ENCODE peak calls at places on chromosome 22, in five cellular contexts. One of them, this sample, is unnamed.

GRCh38 chr22:46424496-46424895 is 89.0 kb downstream of the TRMU start:
- DNase-seq in heart left ventricle: no peak
- DNase-seq in tibial nerve: no peak
- DNase-seq in cardiac fibroblast: no peak
- DNase-seq in IMR-90: no peak
- DNase-seq in this sample: no peak

GRCh38 chr22:39429186-39429585 is 27.6 kb upstream of the MGAT3 start:
- DNase-seq in heart left ventricle: peak
- DNase-seq in tibial nerve: no peak
- DNase-seq in cardiac fibroblast: no peak
- DNase-seq in IMR-90: no peak
- DNase-seq in this sample: no peak

GRCh38 chr22:47837703-47838102 is 1075.3 kb downstream of the TBC1D22A start:
- DNase-seq in heart left ventricle: no peak
- DNase-seq in tibial nerve: no peak
- DNase-seq in cardiac fibroblast: peak
- DNase-seq in IMR-90: no peak
- DNase-seq in this sample: no peak

GRCh38 chr22:33758961-33759360 is 161.3 kb downstream of the LARGE1 start:
- DNase-seq in heart left ventricle: no peak
- DNase-seq in tibial nerve: no peak
- DNase-seq in cardiac fibroblast: no peak
- DNase-seq in IMR-90: no peak
- DNase-seq in this sample: no peak

GRCh38 chr22:46113110-46113909 is 37.0 kb upstream of the PPARA start:
- DNase-seq in heart left ventricle: no peak
- DNase-seq in tibial nerve: no peak
- DNase-seq in cardiac fibroblast: no peak
- DNase-seq in IMR-90: no peak
- DNase-seq in this sample: no peak

GRCh38 chr22:44707178-44707577 is 5.2 kb downstream of the PRR5 start:
- DNase-seq in heart left ventricle: no peak
- DNase-seq in tibial nerve: no peak
- DNase-seq in cardiac fibroblast: no peak
- DNase-seq in IMR-90: no peak
- DNase-seq in this sample: no peak

GRCh38 chr22:43018615-43019014 is 3.7 kb upstream of the PACSIN2 start:
- DNase-seq in heart left ventricle: no peak
- DNase-seq in tibial nerve: no peak
- DNase-seq in cardiac fibroblast: no peak
- DNase-seq in IMR-90: no peak
- DNase-seq in this sample: no peak

GRCh38 chr22:31556627-31557203 is 60.4 kb downstream of the SFI1 start:
- DNase-seq in heart left ventricle: no peak
- DNase-seq in tibial nerve: no peak
- DNase-seq in cardiac fibroblast: peak
- DNase-seq in IMR-90: peak
- DNase-seq in this sample: no peak

GRCh38 chr22:29727248-29727551 is 7.4 kb downstream of the CABP7 start:
- DNase-seq in heart left ventricle: peak
- DNase-seq in tibial nerve: no peak
- DNase-seq in cardiac fibroblast: peak
- DNase-seq in IMR-90: peak
- DNase-seq in this sample: peak

GRCh38 chr22:35437038-35437437 is 37.1 kb downstream of the MCM5 start:
- DNase-seq in heart left ventricle: no peak
- DNase-seq in tibial nerve: no peak
- DNase-seq in cardiac fibroblast: no peak
- DNase-seq in IMR-90: no peak
- DNase-seq in this sample: no peak

GRCh38 chr22:29175312-29175835 is 30.3 kb upstream of the EMID1 start:
- DNase-seq in heart left ventricle: no peak
- DNase-seq in tibial nerve: no peak
- DNase-seq in cardiac fibroblast: no peak
- DNase-seq in IMR-90: no peak
- DNase-seq in this sample: no peak

GRCh38 chr22:41681616-41682015 is 7.1 kb downstream of the SNU13 start:
- DNase-seq in heart left ventricle: no peak
- DNase-seq in tibial nerve: no peak
- DNase-seq in cardiac fibroblast: no peak
- DNase-seq in IMR-90: no peak
- DNase-seq in this sample: no peak

GRCh38 chr22:44990810-44991209 is 19.0 kb downstream of the PHF21B start:
- DNase-seq in heart left ventricle: no peak
- DNase-seq in tibial nerve: no peak
- DNase-seq in cardiac fibroblast: no peak
- DNase-seq in IMR-90: no peak
- DNase-seq in this sample: no peak

GRCh38 chr22:36580846-36581245 is 51.9 kb upstream of the EIF3D start:
- DNase-seq in heart left ventricle: no peak
- DNase-seq in tibial nerve: no peak
- DNase-seq in cardiac fibroblast: no peak
- DNase-seq in IMR-90: no peak
- DNase-seq in this sample: no peak

GRCh38 chr22:48351376-48352085 is 1476.1 kb downstream of the BRD1 start:
- DNase-seq in heart left ventricle: no peak
- DNase-seq in tibial nerve: no peak
- DNase-seq in cardiac fibroblast: no peak
- DNase-seq in IMR-90: no peak
- DNase-seq in this sample: no peak

GRCh38 chr22:36839356-36840073 is 21.3 kb upstream of the NCF4 start:
- DNase-seq in heart left ventricle: no peak
- DNase-seq in tibial nerve: no peak
- DNase-seq in cardiac fibroblast: peak
- DNase-seq in IMR-90: peak
- DNase-seq in this sample: no peak

GRCh38 chr22:36026741-36027140 is 1.9 kb downstream of the RBFOX2 start:
- DNase-seq in heart left ventricle: no peak
- DNase-seq in tibial nerve: no peak
- DNase-seq in cardiac fibroblast: peak
- DNase-seq in IMR-90: peak
- DNase-seq in this sample: no peak

GRCh38 chr22:49735411-49736311 is 92.0 kb downstream of the BRD1 start:
- DNase-seq in heart left ventricle: peak
- DNase-seq in tibial nerve: no peak
- DNase-seq in cardiac fibroblast: peak
- DNase-seq in IMR-90: no peak
- DNase-seq in this sample: no peak

GRCh38 chr22:37896181-37896592 is 9.9 kb upstream of the MICALL1 start:
- DNase-seq in heart left ventricle: no peak
- DNase-seq in tibial nerve: no peak
- DNase-seq in cardiac fibroblast: peak
- DNase-seq in IMR-90: peak
- DNase-seq in this sample: no peak

GRCh38 chr22:46065733-46066454 is 84.4 kb upstream of the PPARA start:
- DNase-seq in heart left ventricle: no peak
- DNase-seq in tibial nerve: no peak
- DNase-seq in cardiac fibroblast: no peak
- DNase-seq in IMR-90: no peak
- DNase-seq in this sample: no peak

GRCh38 chr22:38751422-38752346 is 4.1 kb downstream of the SUN2 start:
- DNase-seq in heart left ventricle: peak
- DNase-seq in tibial nerve: no peak
- DNase-seq in cardiac fibroblast: no peak
- DNase-seq in IMR-90: no peak
- DNase-seq in this sample: no peak

GRCh38 chr22:27370281-27370680 is 431.3 kb downstream of the MN1 start:
- DNase-seq in heart left ventricle: no peak
- DNase-seq in tibial nerve: no peak
- DNase-seq in cardiac fibroblast: no peak
- DNase-seq in IMR-90: no peak
- DNase-seq in this sample: no peak

GRCh38 chr22:33891455-33891854 is 28.8 kb downstream of the LARGE1 start:
- DNase-seq in heart left ventricle: no peak
- DNase-seq in tibial nerve: no peak
- DNase-seq in cardiac fibroblast: no peak
- DNase-seq in IMR-90: no peak
- DNase-seq in this sample: no peak

GRCh38 chr22:24376002-24376401 is 51.4 kb upstream of the ADORA2A start:
- DNase-seq in heart left ventricle: no peak
- DNase-seq in tibial nerve: no peak
- DNase-seq in cardiac fibroblast: no peak
- DNase-seq in IMR-90: no peak
- DNase-seq in this sample: no peak

GRCh38 chr22:24380220-24381218 is 46.9 kb upstream of the ADORA2A start:
- DNase-seq in heart left ventricle: no peak
- DNase-seq in tibial nerve: no peak
- DNase-seq in cardiac fibroblast: no peak
- DNase-seq in IMR-90: no peak
- DNase-seq in this sample: no peak

GRCh38 chr22:24379536-24379935 is 47.9 kb upstream of the ADORA2A start:
- DNase-seq in heart left ventricle: no peak
- DNase-seq in tibial nerve: no peak
- DNase-seq in cardiac fibroblast: no peak
- DNase-seq in IMR-90: peak
- DNase-seq in this sample: no peak

GRCh38 chr22:24376606-24377005 is 50.8 kb upstream of the ADORA2A start:
- DNase-seq in heart left ventricle: no peak
- DNase-seq in tibial nerve: no peak
- DNase-seq in cardiac fibroblast: no peak
- DNase-seq in IMR-90: no peak
- DNase-seq in this sample: no peak
- TF ChIP-seq CTCF in heart left ventricle: no peak
- TF ChIP-seq CTCF in tibial nerve: no peak
- TF ChIP-seq CTCF in cardiac fibroblast: no peak
- TF ChIP-seq CTCF in IMR-90: no peak
- TF ChIP-seq CTCF in this sample: no peak

GRCh38 chr22:20124083-20124787 is 7.2 kb upstream of the TRMT2A start:
- DNase-seq in heart left ventricle: no peak
- DNase-seq in tibial nerve: no peak
- DNase-seq in cardiac fibroblast: no peak
- DNase-seq in IMR-90: no peak
- DNase-seq in this sample: no peak

GRCh38 chr22:20125201-20126174 is 6.1 kb upstream of the ZDHHC8 start:
- DNase-seq in heart left ventricle: no peak
- DNase-seq in tibial nerve: no peak
- DNase-seq in cardiac fibroblast: no peak
- DNase-seq in IMR-90: no peak
- DNase-seq in this sample: no peak

GRCh38 chr22:20126284-20127029 is 5.1 kb upstream of the ZDHHC8 start:
- DNase-seq in heart left ventricle: no peak
- DNase-seq in tibial nerve: no peak
- DNase-seq in cardiac fibroblast: no peak
- DNase-seq in IMR-90: no peak
- DNase-seq in this sample: no peak

GRCh38 chr22:20121856-20122415 is 4.9 kb upstream of the TRMT2A start:
- DNase-seq in heart left ventricle: peak
- DNase-seq in tibial nerve: no peak
- DNase-seq in cardiac fibroblast: no peak
- DNase-seq in IMR-90: no peak
- DNase-seq in this sample: no peak

DNA sequence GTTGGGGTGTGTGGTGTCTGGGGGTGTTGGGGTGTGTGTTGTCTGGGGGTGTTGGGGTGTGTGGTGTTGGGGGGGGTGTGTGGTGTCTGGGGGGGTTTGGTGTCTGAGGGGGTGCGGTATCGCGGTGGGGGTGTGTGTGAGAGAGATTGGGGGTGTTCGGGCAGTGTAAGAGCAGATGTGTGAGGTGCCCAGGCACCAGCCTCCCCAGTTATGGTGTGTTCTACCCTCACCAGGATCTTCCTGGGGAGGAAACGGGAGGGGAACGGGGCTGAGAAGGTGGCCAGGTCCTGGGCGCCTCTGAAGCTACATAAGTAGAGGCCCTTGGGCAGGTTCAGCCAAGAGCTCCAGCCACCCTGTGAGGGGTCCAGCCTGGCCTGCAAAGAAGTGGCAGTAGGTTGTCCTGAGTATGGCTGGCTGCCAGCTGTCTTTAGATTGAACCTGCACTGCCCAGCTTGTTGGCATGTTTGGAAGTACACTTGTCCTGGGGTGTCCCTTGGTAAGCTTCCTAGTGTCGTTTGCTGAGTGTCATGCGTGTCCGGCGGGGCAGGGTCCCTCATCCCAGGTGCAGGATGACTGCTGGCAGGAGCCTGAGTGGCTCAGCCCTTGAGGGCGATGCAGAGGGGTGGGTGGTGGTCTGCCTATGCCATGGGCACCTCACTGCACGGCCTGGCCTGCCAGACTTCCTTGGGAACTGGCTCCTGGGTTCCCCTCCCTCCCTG is 6.5 kb upstream of the TRMT2A start:
- DNase-seq in heart left ventricle: no peak
- DNase-seq in tibial nerve: no peak
- DNase-seq in cardiac fibroblast: no peak
- DNase-seq in IMR-90: no peak
- DNase-seq in this sample: no peak
- TF ChIP-seq CTCF in heart left ventricle: no peak
- TF ChIP-seq CTCF in tibial nerve: no peak
- TF ChIP-seq CTCF in cardiac fibroblast: no peak
- TF ChIP-seq CTCF in IMR-90: no peak
- TF ChIP-seq CTCF in this sample: no peak

GRCh38 chr22:22520667-22521602 is 865 bp upstream of the ZNF280A start:
- DNase-seq in heart left ventricle: no peak
- DNase-seq in tibial nerve: no peak
- DNase-seq in cardiac fibroblast: no peak
- DNase-seq in IMR-90: peak
- DNase-seq in this sample: no peak

GRCh38 chr22:22516992-22517391 is 3.1 kb downstream of the ZNF280A start:
- DNase-seq in heart left ventricle: no peak
- DNase-seq in tibial nerve: no peak
- DNase-seq in cardiac fibroblast: no peak
- DNase-seq in IMR-90: no peak
- DNase-seq in this sample: no peak

GRCh38 chr22:22521631-22522030 is 1.6 kb upstream of the ZNF280A start:
- DNase-seq in heart left ventricle: no peak
- DNase-seq in tibial nerve: no peak
- DNase-seq in cardiac fibroblast: no peak
- DNase-seq in IMR-90: no peak
- DNase-seq in this sample: no peak

GRCh38 chr22:22519591-22519990 is 479 bp downstream of the ZNF280A start:
- DNase-seq in heart left ventricle: no peak
- DNase-seq in tibial nerve: no peak
- DNase-seq in cardiac fibroblast: no peak
- DNase-seq in IMR-90: no peak
- DNase-seq in this sample: no peak

GRCh38 chr22:22520020-22520656 is at the start of gene ZNF280A:
- DNase-seq in heart left ventricle: no peak
- DNase-seq in tibial nerve: no peak
- DNase-seq in cardiac fibroblast: peak
- DNase-seq in IMR-90: no peak
- DNase-seq in this sample: no peak
- TF ChIP-seq CTCF in heart left ventricle: no peak
- TF ChIP-seq CTCF in tibial nerve: no peak
- TF ChIP-seq CTCF in cardiac fibroblast: peak
- TF ChIP-seq CTCF in IMR-90: no peak
- TF ChIP-seq CTCF in this sample: no peak

GRCh38 chr22:24433001-24433867 is 5.8 kb downstream of the ADORA2A start:
- DNase-seq in heart left ventricle: peak
- DNase-seq in tibial nerve: no peak
- DNase-seq in cardiac fibroblast: no peak
- DNase-seq in IMR-90: no peak
- DNase-seq in this sample: no peak
- TF ChIP-seq CTCF in heart left ventricle: no peak
- TF ChIP-seq CTCF in tibial nerve: no peak
- TF ChIP-seq CTCF in cardiac fibroblast: no peak
- TF ChIP-seq CTCF in IMR-90: no peak
- TF ChIP-seq CTCF in this sample: no peak

This sample was measured in body of pancreas.